ENCODE peak calls at places on chromosomes 4 and X, in six cellular contexts. V, O, J, I, K and Q are unnamed samples.

GRCh38 chr4:125235971-125236370 is 78.8 kb upstream of the FAT4 start:
- DNase-seq in J (no peak), O (no peak), I (no peak), K (no peak), V (no peak), Q (no peak)

GRCh38 chr4:184807797-184808718 is 17.7 kb downstream of the ACSL1 start:
- DNase-seq in J (no peak), K (no peak), I (no peak), O (no peak), V (peak), Q (no peak)

GRCh38 chr4:108693819-108694218 is 43.4 kb downstream of the OSTC start:
- DNase-seq in V (no peak), I (no peak), J (no peak), K (no peak), O (no peak), Q (no peak)

GRCh38 chr4:95949136-95949765 is 109.4 kb downstream of the PDHA2 start:
- DNase-seq in I (no peak), K (no peak), V (no peak), J (no peak), O (no peak), Q (no peak)

GRCh38 chr4:138460477-138460876 is 218.3 kb upstream of the SLC7A11 start:
- DNase-seq in K (no peak), O (no peak), I (no peak), V (no peak), J (no peak), Q (no peak)

GRCh38 chr4:76305033-76305687 is 1.4 kb upstream of the STBD1 start:
- DNase-seq in V (no peak), J (peak), K (no peak), O (no peak), I (no peak), Q (no peak)

GRCh38 chr4:73978886-73979285 is 2.9 kb downstream of the PF4 start:
- DNase-seq in K (no peak), J (no peak), V (no peak), I (no peak), O (peak), Q (no peak)

GRCh38 chr4:169619518-169619957 is 840 bp upstream of the CLCN3 start:
- DNase-seq in J (peak), K (peak), I (no peak), O (peak), V (no peak), Q (peak)

GRCh38 chr4:21136231-21136630 is 436.0 kb downstream of the PACRGL start:
- DNase-seq in K (no peak), I (no peak), V (no peak), O (no peak), J (no peak), Q (no peak)

GRCh38 chrX:122517781-122518180 is 666.3 kb upstream of the GRIA3 start:
- DNase-seq in K (no peak), J (no peak), V (no peak), I (no peak), O (no peak), Q (no peak)

GRCh38 chrX:19303216-19303880 is 40.4 kb upstream of the PDHA1 start:
- DNase-seq in J (no peak), O (peak), K (no peak), I (no peak), V (no peak), Q (no peak)

GRCh38 chr4:109434793-109435080 is 1.1 kb downstream of the SEC24B start:
- DNase-seq in J (no peak), V (no peak), O (no peak), K (no peak), I (no peak), Q (no peak)

GRCh38 chrX:136157187-136157586 is 9.9 kb downstream of the FHL1 start:
- DNase-seq in K (no peak), I (no peak), J (no peak), V (no peak), O (no peak), Q (no peak)

GRCh38 chr4:26964512-26964911 is 103.9 kb downstream of the STIM2 start:
- DNase-seq in J (no peak), K (no peak), I (no peak), V (no peak), O (no peak), Q (no peak)

GRCh38 chr4:55132775-55133174 is 7.4 kb upstream of the KDR start:
- DNase-seq in K (no peak), I (no peak), O (no peak), V (no peak), J (no peak), Q (no peak)

GRCh38 chr4:113153529-113154101 is 104.2 kb downstream of the ANK2 start:
- DNase-seq in I (no peak), J (no peak), K (no peak), O (no peak), V (no peak), Q (no peak)

GRCh38 chr4:181962321-181962720 is 280.9 kb upstream of the TENM3 start:
- DNase-seq in J (no peak), K (no peak), V (no peak), O (no peak), I (no peak), Q (no peak)

GRCh38 chr4:909131-909571 is 23.0 kb downstream of the GAK start:
- DNase-seq in V (no peak), K (no peak), J (no peak), I (no peak), O (no peak), Q (no peak)

GRCh38 chr4:119783200-119783978 is 154.8 kb upstream of the PDE5A start:
- DNase-seq in I (no peak), O (no peak), V (no peak), K (no peak), J (no peak), Q (no peak)

GRCh38 chrX:64805683-64806082 is 170.6 kb downstream of the ZC4H2 start:
- DNase-seq in O (no peak), V (no peak), I (no peak), K (no peak), J (no peak), Q (no peak)

GRCh38 chrX:4380710-4381109 is 667.3 kb upstream of the PRKX start:
- DNase-seq in K (no peak), V (no peak), J (no peak), I (no peak), O (no peak), Q (no peak)